ENCODE peak calls at places on chromosomes 6 and 20, in six cellular contexts. X, F, H, C, A and T are unnamed samples.

GRCh38 chr6:30206152-30206551 is 7.1 kb downstream of the TRIM26 start:
- DNase-seq in X (no peak), F (no peak), H (peak; percentile 19), C (no peak), A (no peak), T (peak; percentile 23)

GRCh38 chr20:51710503-51710902 is 57.7 kb downstream of the ATP9A start:
- DNase-seq in X (no peak), F (no peak), H (no peak), C (no peak), A (no peak), T (no peak)

GRCh38 chr20:51382986-51383821 is 159.3 kb downstream of the NFATC2 start:
- DNase-seq in X (no peak), F (no peak), H (no peak), C (no peak), A (no peak), T (no peak)

GRCh38 chr6:27668442-27669275 is 195.8 kb upstream of the ZNF184 start:
- DNase-seq in X (peak; percentile 60), F (no peak), H (peak; percentile 77), C (peak; percentile 87), A (no peak), T (peak; percentile 59)

GRCh38 chr6:151240861-151241642 is 1.3 kb downstream of the AKAP12 start:
- DNase-seq in X (peak; percentile 82), F (no peak), H (peak; percentile 73), C (no peak), A (peak; percentile 13), T (peak; percentile 83)

GRCh38 chr20:53865905-53866786 is 204.2 kb downstream of the BCAS1 start:
- DNase-seq in X (peak; percentile 66), F (no peak), H (peak; percentile 77), C (peak; percentile 51), A (peak; percentile 27), T (peak; percentile 65)

GRCh38 chr6:39925191-39925930 is 8.9 kb downstream of the MOCS1 start:
- DNase-seq in X (no peak), F (no peak), H (no peak), C (no peak), A (no peak), T (no peak)

GRCh38 chr6:79301290-79301689 is 66.8 kb upstream of the HMGN3 start:
- DNase-seq in X (no peak), F (no peak), H (no peak), C (no peak), A (no peak), T (no peak)

GRCh38 chr6:56517155-56517745 is 125.4 kb downstream of the DST start:
- DNase-seq in X (peak; percentile 67), F (peak; percentile 74), H (peak; percentile 84), C (no peak), A (peak; percentile 38), T (no peak)

GRCh38 chr6:134293659-134294161 is 24.2 kb downstream of the SGK1 start:
- DNase-seq in X (no peak), F (no peak), H (no peak), C (no peak), A (no peak), T (no peak)

GRCh38 chr6:2950713-2951112 is 20.7 kb downstream of the SERPINB6 start:
- DNase-seq in X (no peak), F (no peak), H (no peak), C (no peak), A (no peak), T (no peak)

GRCh38 chr6:142871910-142872331 is 73.1 kb downstream of the HIVEP2 start:
- DNase-seq in X (peak; percentile 91), F (peak; percentile 68), H (peak; percentile 96), C (peak; percentile 21), A (peak; percentile 38), T (peak; percentile 96)

GRCh38 chr6:145254649-145255401 is 480.5 kb downstream of the EPM2A start:
- DNase-seq in X (no peak), F (no peak), H (no peak), C (no peak), A (no peak), T (no peak)

GRCh38 chr6:150865043-150865405 is 478 bp upstream of the MTHFD1L start:
- DNase-seq in X (no peak), F (no peak), H (peak; percentile 39), C (peak; percentile 31), A (no peak), T (no peak)

GRCh38 chr6:148720371-148720770 is 26.5 kb upstream of the UST start:
- DNase-seq in X (peak; percentile 59), F (no peak), H (peak; percentile 66), C (no peak), A (no peak), T (peak; percentile 48)

GRCh38 chr6:24228681-24229255 is 102.8 kb downstream of the NRSN1 start:
- DNase-seq in X (peak; percentile 59), F (no peak), H (peak; percentile 6), C (peak; percentile 89), A (no peak), T (peak; percentile 38)

GRCh38 chr6:126034671-126035070 is 48.3 kb downstream of the TRMT11 start:
- DNase-seq in X (no peak), F (no peak), H (no peak), C (no peak), A (no peak), T (no peak)

GRCh38 chr6:14765106-14765505 is 480.8 kb upstream of the JARID2 start:
- DNase-seq in X (peak; percentile 27), F (no peak), H (peak; percentile 44), C (peak; percentile 50), A (no peak), T (no peak)

GRCh38 chr6:140494321-140495085 is 1120.1 kb upstream of the CITED2 start:
- DNase-seq in X (no peak), F (no peak), H (no peak), C (no peak), A (no peak), T (no peak)

GRCh38 chr6:21594427-21595264 is 1.1 kb downstream of the SOX4 start:
- DNase-seq in X (peak; percentile 71), F (no peak), H (peak; percentile 63), C (peak; percentile 82), A (no peak), T (peak; percentile 77)

GRCh38 chr6:42099340-42100028 is 42.9 kb downstream of the C6orf132 start:
- DNase-seq in X (peak; percentile 69), F (no peak), H (peak; percentile 71), C (no peak), A (no peak), T (peak; percentile 64)

GRCh38 chr20:51028616-51029263 is 5.8 kb upstream of the KCNG1 start:
- DNase-seq in X (no peak), F (no peak), H (no peak), C (no peak), A (no peak), T (no peak)

GRCh38 chr20:53579581-53580375 is 13.9 kb downstream of the ZNF217 start:
- DNase-seq in X (peak; percentile 86), F (no peak), H (peak; percentile 60), C (peak; percentile 91), A (no peak), T (peak; percentile 58)

GRCh38 chr6:143337201-143337949 is 113.1 kb downstream of the ADAT2 start:
- DNase-seq in X (peak; percentile 35), F (no peak), H (peak; percentile 8), C (peak; percentile 68), A (no peak), T (no peak)

GRCh38 chr6:119384444-119384843 is 34.9 kb upstream of the MAN1A1 start:
- DNase-seq in X (peak; percentile 64), F (no peak), H (no peak), C (no peak), A (no peak), T (peak; percentile 42)

GRCh38 chr20:10240655-10241054 is 22.0 kb downstream of the SNAP25 start:
- DNase-seq in X (no peak), F (no peak), H (no peak), C (no peak), A (no peak), T (no peak)
- TF ChIP-seq CTCF in X (no peak), F (no peak), H (no peak), C (no peak), A (no peak), T (no peak)

DNA sequence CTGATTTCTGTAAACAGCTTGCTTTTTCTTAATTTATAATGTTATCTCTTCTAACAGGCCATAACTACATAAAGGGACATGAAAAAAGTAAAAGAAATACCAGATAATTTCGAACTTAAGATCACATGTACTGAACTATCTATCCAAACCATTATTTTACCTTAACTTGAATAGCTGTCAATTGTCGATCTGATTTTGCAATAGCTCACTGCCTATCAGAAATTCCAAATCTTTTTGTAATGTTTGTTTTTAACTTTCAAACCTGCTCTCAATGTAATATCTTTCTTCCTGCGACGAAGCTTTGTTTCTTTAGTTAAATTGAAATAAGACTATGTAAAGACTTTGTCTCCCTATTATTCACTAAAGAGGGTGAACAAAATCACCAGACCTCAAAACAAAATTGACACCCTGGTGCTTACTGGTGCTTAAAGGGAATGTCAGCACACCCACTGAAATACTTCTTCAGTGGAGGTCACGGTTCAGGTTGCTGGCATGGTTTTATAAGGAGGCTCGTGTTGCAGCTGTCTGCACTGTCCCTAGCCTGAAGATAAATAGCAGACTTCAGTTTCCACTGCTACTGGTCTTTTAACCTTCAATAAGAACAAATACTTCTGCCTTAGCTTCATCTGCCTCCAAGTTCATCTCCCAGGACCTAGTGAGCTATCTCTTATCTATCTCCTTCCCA is 117.5 kb upstream of the QKI start:
- DNase-seq in X (no peak), F (no peak), H (no peak), C (no peak), A (no peak), T (no peak)
- H3K4me3 ChIP-seq in X (no peak overlapping the region), F (no peak overlapping the region), H (no peak overlapping the region), C (no peak overlapping the region), A (no peak overlapping the region), T (no peak overlapping the region)

DNA sequence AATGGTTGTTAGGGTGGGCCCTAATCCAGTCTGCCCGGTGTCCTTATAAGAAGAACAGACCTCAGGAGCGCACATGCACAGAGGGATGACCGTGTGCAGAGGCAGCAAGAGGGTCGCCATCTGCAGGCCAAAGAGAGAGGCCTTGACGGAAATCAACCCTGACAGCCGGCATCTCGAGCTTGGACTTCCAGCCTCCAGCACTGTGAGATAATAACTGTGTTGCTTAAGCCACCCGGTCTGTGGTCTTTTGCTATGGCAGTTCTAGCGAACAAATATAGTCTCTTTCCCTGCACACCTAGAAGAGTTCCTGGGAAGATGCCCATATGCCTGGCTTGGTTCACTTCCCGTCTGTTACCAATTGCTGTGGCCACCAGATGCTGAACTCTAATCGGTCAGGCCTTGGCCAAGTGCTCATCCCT is 35.3 kb upstream of the PTGIS start:
- DNase-seq in X (peak; percentile 71), F (peak; percentile 84), H (peak; percentile 45), C (peak; percentile 68), A (no peak), T (peak; percentile 36)
- TF ChIP-seq CTCF in X (peak; percentile 47), F (peak; percentile 45), H (peak; percentile 46), C (peak; percentile 64), A (peak; percentile 52), T (peak; percentile 67)

DNA sequence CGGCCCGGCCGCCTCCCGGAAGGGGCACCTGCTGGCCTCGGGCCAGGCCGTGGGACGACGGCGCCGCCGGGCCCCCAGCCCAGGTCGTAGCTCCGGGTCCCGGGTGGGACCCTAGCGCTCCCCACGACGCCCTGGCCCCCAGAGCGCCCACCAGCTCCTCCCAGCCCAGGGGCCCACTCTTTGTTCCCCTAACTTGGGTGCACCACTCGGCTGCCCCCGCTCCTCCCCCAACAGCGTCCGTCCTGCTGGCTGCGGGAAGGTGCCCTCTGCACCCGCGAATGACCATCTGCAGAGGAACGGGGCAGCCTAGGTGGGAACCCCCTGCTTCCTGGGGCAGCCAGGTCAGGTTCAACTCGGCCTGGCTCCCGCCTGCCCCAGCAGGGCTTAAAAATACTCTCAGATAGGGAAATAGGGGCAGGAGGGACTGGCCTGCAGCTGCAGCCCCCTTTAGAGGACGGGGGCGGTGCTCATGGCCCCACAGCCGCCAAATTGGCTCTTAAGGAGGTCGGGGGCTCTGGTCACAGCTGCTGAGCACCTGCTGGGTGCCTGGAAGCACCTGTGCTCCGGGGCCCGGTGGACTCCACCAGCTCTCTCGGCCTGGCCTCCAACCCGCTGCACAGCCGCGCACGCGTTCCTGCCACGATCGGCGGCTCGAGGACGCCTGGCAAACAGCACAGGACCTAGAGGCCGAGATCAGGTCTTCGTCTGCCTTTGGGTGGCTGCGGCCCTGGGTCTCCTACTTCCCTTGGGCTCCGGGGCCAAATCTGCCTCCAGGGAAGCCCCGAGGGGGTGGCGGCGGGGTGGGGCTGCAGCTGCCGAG is 581 bp upstream of the LAMA5 start:
- DNase-seq in X (no peak), F (no peak), H (no peak), C (peak; percentile 61), A (no peak), T (no peak)
- H3K4me3 ChIP-seq in X (peak overlapping the region; percentile 33), F (peak overlapping the region; percentile 23), H (no peak overlapping the region), C (no peak overlapping the region), A (peak overlapping the region; percentile 32), T (no peak overlapping the region)